ENCODE peak calls at places on chromosome 6, in four cellular contexts. Z, C, X and B are unnamed samples.

GRCh38 chr6:156729248-156729647 is 47.9 kb upstream of the ARID1B start:
- DNase-seq in Z (no peak), C (no peak), X (no peak), B (no peak)

GRCh38 chr6:25034477-25034876 is 98.7 kb upstream of the RIPOR2 start:
- DNase-seq in Z (peak; percentile 23), C (no peak), X (no peak), B (no peak)

GRCh38 chr6:111096246-111096645 is 8.9 kb downstream of the SLC16A10 start:
- DNase-seq in Z (no peak), C (no peak), X (no peak), B (no peak)

GRCh38 chr6:26187981-26188635 is 100.9 kb downstream of the HFE start:
- DNase-seq in Z (no peak), C (no peak), X (peak; percentile 74), B (no peak)

GRCh38 chr6:24918641-24919403 is 16.9 kb downstream of the RIPOR2 start:
- DNase-seq in Z (no peak), C (no peak), X (no peak), B (no peak)

GRCh38 chr6:137175157-137175889 is 1.9 kb upstream of the IL22RA2 start:
- DNase-seq in Z (no peak), C (no peak), X (no peak), B (no peak)

GRCh38 chr6:125584468-125584939 is 164.9 kb upstream of the HEY2 start:
- DNase-seq in Z (no peak), C (peak; percentile 45), X (no peak), B (no peak)

GRCh38 chr6:144279484-144280150 is 5.5 kb upstream of the UTRN start:
- DNase-seq in Z (no peak), C (no peak), X (no peak), B (no peak)

GRCh38 chr6:44100088-44100550 is 27.1 kb downstream of the MRPL14 start:
- DNase-seq in Z (peak; percentile 55), C (no peak), X (no peak), B (no peak)

GRCh38 chr6:109875973-109876372 is 102.1 kb upstream of the GPR6 start:
- DNase-seq in Z (no peak), C (no peak), X (no peak), B (no peak)

GRCh38 chr6:21321076-21321475 is 272.5 kb upstream of the SOX4 start:
- DNase-seq in Z (no peak), C (no peak), X (no peak), B (no peak)

GRCh38 chr6:168302534-168302933 is 17.0 kb downstream of the DACT2 start:
- DNase-seq in Z (no peak), C (no peak), X (no peak), B (no peak)

GRCh38 chr6:169741344-169741743 is 10.0 kb downstream of the DYNLT2 start:
- DNase-seq in Z (no peak), C (no peak), X (no peak), B (no peak)

GRCh38 chr6:44761046-44761445 is 373.5 kb downstream of the CDC5L start:
- DNase-seq in Z (no peak), C (no peak), X (no peak), B (no peak)

GRCh38 chr6:96212076-96212475 is 196.3 kb downstream of the FUT9 start:
- DNase-seq in Z (no peak), C (no peak), X (no peak), B (no peak)

GRCh38 chr6:96911171-96911570 is 13.4 kb upstream of the KLHL32 start:
- DNase-seq in Z (no peak), C (no peak), X (no peak), B (no peak)

GRCh38 chr6:71419217-71419953 is 130.8 kb downstream of the OGFRL1 start:
- DNase-seq in Z (no peak), C (no peak), X (no peak), B (no peak)

GRCh38 chr6:56613247-56613851 is 29.3 kb downstream of the DST start:
- DNase-seq in Z (no peak), C (no peak), X (no peak), B (no peak)

GRCh38 chr6:33622456-33623431 is 1.6 kb downstream of the ITPR3 start:
- DNase-seq in Z (no peak), C (no peak), X (no peak), B (no peak)

GRCh38 chr6:44622555-44622954 is 235.0 kb downstream of the CDC5L start:
- DNase-seq in Z (no peak), C (no peak), X (no peak), B (no peak)